ENCODE peak calls at places on chromosomes 2 and 18, in four cellular contexts. Q is upper lobe of left lung, O is K562, K is stomach. A is an unnamed sample.
A peak's percentile ranks its signal among the peaks of the same experiment; 100 is the strongest.

GRCh38 chr2:214674278-214674677 is 135.2 kb downstream of the BARD1 start:
- DNase-seq in Q (no peak), O (no peak), K (no peak), A (no peak)

GRCh38 chr2:100660851-100661584 is 98.2 kb downstream of the PDCL3 start:
- DNase-seq in Q (no peak), O (no peak), K (no peak), A (no peak)

GRCh38 chr2:215431778-215432758 is 3.8 kb downstream of the FN1 start:
- DNase-seq in Q (no peak), O (no peak), K (no peak), A (no peak)

GRCh38 chr2:32894119-32894728 is 52.5 kb upstream of the LTBP1 start:
- DNase-seq in Q (no peak), O (peak; percentile 79), K (no peak), A (no peak)

GRCh38 chr2:72991439-72991725 is 74.1 kb downstream of the EMX1 start:
- DNase-seq in Q (no peak), O (no peak), K (peak; percentile 19), A (peak; percentile 59)

GRCh38 chr2:127700527-127701192 is 637 bp upstream of the SFT2D3 start:
- DNase-seq in Q (peak; percentile 84), O (peak; percentile 97), K (peak; percentile 64), A (no peak)

GRCh38 chr2:96470636-96471035 is 34.5 kb downstream of the NEURL3 start:
- DNase-seq in Q (peak; percentile 52), O (peak; percentile 29), K (peak; percentile 70), A (no peak)

GRCh38 chr2:54429055-54429454 is 27.1 kb upstream of the SPTBN1 start:
- DNase-seq in Q (no peak), O (no peak), K (no peak), A (no peak)

GRCh38 chr18:22439447-22439846 is 21.7 kb upstream of the CTAGE1 start:
- DNase-seq in Q (no peak), O (no peak), K (no peak), A (no peak)

GRCh38 chr2:17851731-17852585 is 26.5 kb upstream of the KCNS3 start:
- DNase-seq in Q (peak; percentile 53), O (peak; percentile 54), K (peak; percentile 59), A (no peak)

GRCh38 chr2:220053919-220054318 is 426.5 kb downstream of the SLC4A3 start:
- DNase-seq in Q (no peak), O (peak; percentile 3), K (no peak), A (no peak)

GRCh38 chr2:160752475-160753330 is 259.1 kb upstream of the RBMS1 start:
- DNase-seq in Q (peak; percentile 36), O (no peak), K (no peak), A (no peak)

GRCh38 chr2:159539701-159540100 is 76.6 kb downstream of the BAZ2B start:
- DNase-seq in Q (no peak), O (no peak), K (no peak), A (no peak)

GRCh38 chr2:124283090-124283489 is 258.0 kb downstream of the CNTNAP5 start:
- DNase-seq in Q (no peak), O (no peak), K (peak; percentile 39), A (no peak)

GRCh38 chr2:160836755-160837154 is 323.5 kb upstream of the TANK start:
- DNase-seq in Q (no peak), O (no peak), K (no peak), A (no peak)

GRCh38 chr2:46241344-46241743 is 55.9 kb upstream of the EPAS1 start:
- DNase-seq in Q (no peak), O (no peak), K (no peak), A (no peak)

GRCh38 chr2:95018861-95019550 is 6.5 kb upstream of the MAL start:
- DNase-seq in Q (peak; percentile 70), O (no peak), K (no peak), A (no peak)

GRCh38 chr2:230218411-230218810 is 1.4 kb downstream of the SP110 start:
- DNase-seq in Q (no peak), O (peak; percentile 6), K (no peak), A (no peak)

GRCh38 chr2:181984814-181985631 is 630 bp upstream of the PPP1R1C start:
- DNase-seq in Q (no peak), O (no peak), K (no peak), A (no peak)

GRCh38 chr2:20215183-20216040 is 9.5 kb downstream of the SDC1 start:
- DNase-seq in Q (peak; percentile 17), O (no peak), K (peak; percentile 45), A (no peak)

GRCh38 chr18:79600141-79600540 is 79.5 kb upstream of the CTDP1 start:
- DNase-seq in Q (peak; percentile 19), O (no peak), K (no peak), A (peak; percentile 59)

GRCh38 chr18:31487251-31488015 is 10.5 kb upstream of the DSG2 start:
- DNase-seq in Q (no peak), O (no peak), K (no peak), A (no peak)

GRCh38 chr2:12452211-12452610 is 264.5 kb upstream of the TRIB2 start:
- DNase-seq in Q (no peak), O (peak; percentile 45), K (no peak), A (no peak)

GRCh38 chr2:11101430-11101829 is 53.8 kb upstream of the SLC66A3 start:
- DNase-seq in Q (no peak), O (no peak), K (no peak), A (no peak)

GRCh38 chr2:69779258-69779989 is 37.5 kb downstream of the ANXA4 start:
- DNase-seq in Q (no peak), O (peak; percentile 54), K (no peak), A (no peak)

GRCh38 chr2:74528600-74529356 is 728 bp downstream of the AUP1 start:
- DNase-seq in Q (no peak), O (peak; percentile 50), K (no peak), A (no peak)

GRCh38 chr2:37920570-37920969 is 4.5 kb upstream of the RMDN2 start:
- DNase-seq in Q (no peak), O (no peak), K (no peak), A (no peak)
- TF ChIP-seq EP300 in Q (no peak), O (no peak), K (no peak), A (no peak)

DNA sequence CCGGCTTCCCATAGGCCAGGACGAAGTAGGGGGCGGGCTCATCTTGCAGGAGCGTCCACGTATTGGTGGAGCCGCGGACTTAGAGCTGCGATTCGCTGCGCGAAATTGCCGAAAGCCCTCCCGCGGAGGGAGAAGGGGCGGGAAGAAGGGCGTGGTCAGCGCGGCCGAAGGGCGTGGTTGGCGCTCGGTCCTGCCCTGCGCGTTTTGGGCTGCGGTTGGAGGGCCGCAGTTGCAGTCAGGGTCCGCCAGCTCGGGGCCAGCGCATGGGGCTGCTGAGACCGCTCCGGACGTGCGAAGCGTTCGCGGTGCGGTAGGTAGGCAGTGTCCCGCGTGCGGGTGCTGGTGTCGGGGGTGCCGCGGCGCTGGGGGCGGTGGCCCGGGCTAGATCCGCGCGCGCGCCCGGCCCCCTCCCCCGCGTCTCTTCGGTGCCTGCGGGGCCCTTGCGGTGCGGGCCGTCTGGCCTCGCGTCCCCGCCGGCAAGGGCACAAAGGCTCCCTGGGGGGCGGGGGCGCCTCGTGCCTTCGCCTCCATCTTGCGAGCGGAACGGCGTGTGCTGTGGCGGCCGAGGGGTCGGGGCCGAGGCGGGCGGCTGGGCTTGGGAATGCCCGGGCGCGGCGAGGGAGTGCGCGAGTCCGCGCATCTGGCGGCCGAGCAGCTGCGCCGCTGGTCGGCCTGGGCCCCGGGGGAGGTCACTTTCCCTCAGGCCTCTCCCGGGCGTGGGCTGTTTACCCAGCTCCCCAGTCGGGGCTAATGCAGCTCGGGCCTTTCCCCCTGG is at the start of gene CEP68:
- DNase-seq in Q (peak; percentile 97), O (peak; percentile 99), K (peak; percentile 98), A (peak; percentile 98)
- TF ChIP-seq EP300 in Q (no peak), O (no peak), K (no peak), A (no peak)

GRCh38 chr18:74994502-74995403 is 214.2 kb downstream of the PTGR3 start:
- DNase-seq in Q (no peak), O (no peak), K (no peak), A (no peak)
- TF ChIP-seq EP300 in Q (no peak), O (no peak), K (no peak), A (no peak)

GRCh38 chr2:150133623-150134022 is 353.8 kb downstream of the RND3 start:
- DNase-seq in Q (no peak), O (peak; percentile 36), K (no peak), A (no peak)
- TF ChIP-seq EP300 in Q (no peak), O (no peak), K (no peak), A (no peak)

DNA sequence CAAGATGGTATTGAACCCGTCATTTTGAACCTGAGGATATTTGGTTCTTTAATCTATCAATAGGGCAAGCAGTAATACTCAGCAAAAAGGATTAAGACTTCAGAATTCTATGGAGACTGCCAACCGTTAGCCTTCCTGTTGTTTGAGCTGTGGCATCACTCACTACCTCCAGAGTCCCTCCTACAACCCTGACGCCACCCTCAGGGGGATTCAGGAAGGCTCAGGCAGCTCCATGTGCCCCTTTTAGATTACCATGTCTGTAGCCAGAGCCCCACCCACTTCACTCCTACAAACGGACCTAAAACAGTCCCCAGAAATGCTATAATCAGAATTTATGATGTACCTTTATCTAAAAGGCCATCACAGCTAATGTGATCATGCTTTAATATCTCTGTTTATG is 172.9 kb downstream of the EPHA4 start:
- DNase-seq in Q (no peak), O (no peak), K (no peak), A (no peak)
- TF ChIP-seq EP300 in Q (no peak), O (no peak), K (no peak), A (no peak)

GRCh38 chr2:28296904-28297303 is 95.8 kb upstream of the FOSL2 start:
- DNase-seq in Q (no peak), O (no peak), K (no peak), A (no peak)

GRCh38 chr2:28300489-28300888 is 92.2 kb upstream of the FOSL2 start:
- DNase-seq in Q (no peak), O (no peak), K (no peak), A (no peak)

GRCh38 chr2:28297531-28297930 is 95.1 kb upstream of the FOSL2 start:
- DNase-seq in Q (no peak), O (no peak), K (no peak), A (no peak)

GRCh38 chr2:28298406-28298805 is 94.3 kb upstream of the FOSL2 start:
- DNase-seq in Q (no peak), O (no peak), K (no peak), A (no peak)

GRCh38 chr2:28300921-28301341 is 91.7 kb upstream of the FOSL2 start:
- DNase-seq in Q (no peak), O (no peak), K (no peak), A (no peak)
- TF ChIP-seq EP300 in Q (no peak), O (no peak), K (no peak), A (no peak)

GRCh38 chr2:177029075-177029474 is 183.5 kb upstream of the HNRNPA3 start:
- DNase-seq in Q (no peak), O (no peak), K (no peak), A (no peak)

GRCh38 chr2:177030391-177031000 is 182.1 kb upstream of the HNRNPA3 start:
- DNase-seq in Q (no peak), O (no peak), K (no peak), A (no peak)

GRCh38 chr2:177028296-177028695 is 184.3 kb upstream of the HNRNPA3 start:
- DNase-seq in Q (no peak), O (no peak), K (no peak), A (no peak)

GRCh38 chr2:177029501-177029900 is 183.1 kb upstream of the HNRNPA3 start:
- DNase-seq in Q (no peak), O (no peak), K (no peak), A (no peak)

GRCh38 chr2:177031435-177032222 is 181.0 kb upstream of the HNRNPA3 start:
- DNase-seq in Q (no peak), O (no peak), K (no peak), A (no peak)
- TF ChIP-seq EP300 in Q (no peak), O (no peak), K (no peak), A (no peak)

A was measured in suprapubic skin.